ENCODE peak calls at places on chromosomes 1 and 21, in nine cellular contexts. O, A, V, G, H, M, F, U and L are unnamed samples.

GRCh38 chr1:203754455-203754864 is 10.5 kb upstream of the LAX1 start:
- DNase-seq in O (no peak), A (no peak), V (no peak), G (peak; percentile 64), H (no peak), M (no peak), F (peak; percentile 8), U (no peak), L (no peak)

GRCh38 chr1:203556047-203556851 is 62.3 kb downstream of the OPTC start:
- DNase-seq in O (peak; percentile 29), A (no peak), V (peak; percentile 92), G (no peak), H (no peak), M (peak; percentile 69), F (peak; percentile 82), U (no peak), L (no peak)

GRCh38 chr1:198528376-198528775 is 12.1 kb downstream of the ATP6V1G3 start:
- DNase-seq in O (no peak), A (no peak), V (no peak), G (peak; percentile 21), H (no peak), M (no peak), F (no peak), U (no peak), L (no peak)

GRCh38 chr1:3070654-3071506 is 1.9 kb downstream of the PRDM16 start:
- DNase-seq in O (no peak), A (no peak), V (no peak), G (peak; percentile 11), H (no peak), M (no peak), F (peak; percentile 62), U (no peak), L (no peak)

GRCh38 chr1:64476251-64476952 is 6.5 kb downstream of the CACHD1 start:
- DNase-seq in O (no peak), A (no peak), V (peak; percentile 61), G (peak; percentile 89), H (no peak), M (no peak), F (no peak), U (no peak), L (peak; percentile 56)

GRCh38 chr1:185670187-185670627 is 64.0 kb upstream of the HMCN1 start:
- DNase-seq in O (no peak), A (no peak), V (no peak), G (peak; percentile 64), H (no peak), M (no peak), F (peak; percentile 81), U (no peak), L (no peak)

GRCh38 chr21:15617968-15618367 is 111.8 kb upstream of the USP25 start:
- DNase-seq in O (no peak), A (no peak), V (peak; percentile 60), G (peak; percentile 41), H (no peak), M (no peak), F (peak; percentile 46), U (no peak), L (no peak)

GRCh38 chr1:74467786-74468377 is 44.5 kb downstream of the LRRC53 start:
- DNase-seq in O (no peak), A (no peak), V (no peak), G (peak; percentile 36), H (no peak), M (no peak), F (peak; percentile 20), U (no peak), L (no peak)

GRCh38 chr1:215970406-215970805 is 403.3 kb downstream of the KCTD3 start:
- DNase-seq in O (no peak), A (no peak), V (no peak), G (no peak), H (no peak), M (no peak), F (no peak), U (no peak), L (no peak)

GRCh38 chr1:186781731-186782130 is 47.0 kb upstream of the PLA2G4A start:
- DNase-seq in O (no peak), A (no peak), V (no peak), G (no peak), H (no peak), M (no peak), F (no peak), U (no peak), L (no peak)

GRCh38 chr1:7780976-7781375 is 3.1 kb upstream of the PER3 start:
- DNase-seq in O (no peak), A (no peak), V (no peak), G (no peak), H (no peak), M (no peak), F (no peak), U (no peak), L (no peak)

GRCh38 chr21:39030127-39030884 is 152.9 kb downstream of the PSMG1 start:
- DNase-seq in O (no peak), A (no peak), V (no peak), G (no peak), H (no peak), M (no peak), F (peak; percentile 94), U (no peak), L (no peak)

GRCh38 chr1:7293702-7294630 is 477.1 kb upstream of the VAMP3 start:
- DNase-seq in O (no peak), A (no peak), V (no peak), G (no peak), H (no peak), M (no peak), F (no peak), U (no peak), L (no peak)

GRCh38 chr1:183892351-183892793 is 87.5 kb downstream of the RGL1 start:
- DNase-seq in O (no peak), A (no peak), V (no peak), G (peak; percentile 75), H (peak; percentile 53), M (no peak), F (no peak), U (no peak), L (no peak)

GRCh38 chr1:32818804-32819541 is 1.5 kb downstream of the S100PBP start:
- DNase-seq in O (no peak), A (no peak), V (no peak), G (no peak), H (no peak), M (no peak), F (no peak), U (no peak), L (no peak)

GRCh38 chr1:65470766-65471165 is 50.3 kb downstream of the LEPR start:
- DNase-seq in O (no peak), A (no peak), V (no peak), G (no peak), H (no peak), M (no peak), F (no peak), U (no peak), L (peak; percentile 12)

GRCh38 chr1:150152182-150152536 is 2.4 kb downstream of the PLEKHO1 start:
- DNase-seq in O (no peak), A (no peak), V (no peak), G (no peak), H (no peak), M (no peak), F (no peak), U (no peak), L (no peak)

GRCh38 chr1:21220815-21221214 is 44.1 kb upstream of the EIF4G3 start:
- DNase-seq in O (no peak), A (no peak), V (no peak), G (no peak), H (no peak), M (no peak), F (no peak), U (no peak), L (no peak)

GRCh38 chr1:99767996-99768524 is 1.6 kb upstream of the FRRS1 start:
- DNase-seq in O (no peak), A (no peak), V (no peak), G (no peak), H (no peak), M (no peak), F (no peak), U (no peak), L (no peak)

DNA sequence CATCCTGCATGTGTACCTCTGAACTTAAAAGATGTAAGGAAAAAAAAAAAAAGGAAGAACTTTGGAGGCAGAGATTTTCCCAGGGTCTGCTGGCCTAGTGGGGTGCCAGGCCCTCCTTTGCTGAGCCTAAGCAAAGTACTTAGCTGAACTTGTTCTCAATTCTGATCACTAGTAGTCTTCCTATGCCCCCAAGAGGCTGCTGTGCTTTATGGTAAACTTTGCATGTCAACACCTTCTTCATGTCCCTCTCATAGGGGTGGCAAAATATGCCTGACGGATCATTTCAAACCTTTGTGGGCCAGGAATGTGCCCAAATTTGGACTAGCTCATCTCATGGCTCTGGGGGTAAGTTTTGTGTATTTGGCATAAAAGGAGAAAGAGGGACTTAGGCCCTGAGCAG is 1.4 kb upstream of the USP21 start:
- DNase-seq in O (no peak), A (no peak), V (no peak), G (no peak), H (no peak), M (no peak), F (no peak), U (no peak), L (no peak)
- TF ChIP-seq CTCF in O (no peak), A (no peak), V (no peak), G (no peak), H (no peak), M (no peak), F (no peak), U (no peak), L (no peak)

DNA sequence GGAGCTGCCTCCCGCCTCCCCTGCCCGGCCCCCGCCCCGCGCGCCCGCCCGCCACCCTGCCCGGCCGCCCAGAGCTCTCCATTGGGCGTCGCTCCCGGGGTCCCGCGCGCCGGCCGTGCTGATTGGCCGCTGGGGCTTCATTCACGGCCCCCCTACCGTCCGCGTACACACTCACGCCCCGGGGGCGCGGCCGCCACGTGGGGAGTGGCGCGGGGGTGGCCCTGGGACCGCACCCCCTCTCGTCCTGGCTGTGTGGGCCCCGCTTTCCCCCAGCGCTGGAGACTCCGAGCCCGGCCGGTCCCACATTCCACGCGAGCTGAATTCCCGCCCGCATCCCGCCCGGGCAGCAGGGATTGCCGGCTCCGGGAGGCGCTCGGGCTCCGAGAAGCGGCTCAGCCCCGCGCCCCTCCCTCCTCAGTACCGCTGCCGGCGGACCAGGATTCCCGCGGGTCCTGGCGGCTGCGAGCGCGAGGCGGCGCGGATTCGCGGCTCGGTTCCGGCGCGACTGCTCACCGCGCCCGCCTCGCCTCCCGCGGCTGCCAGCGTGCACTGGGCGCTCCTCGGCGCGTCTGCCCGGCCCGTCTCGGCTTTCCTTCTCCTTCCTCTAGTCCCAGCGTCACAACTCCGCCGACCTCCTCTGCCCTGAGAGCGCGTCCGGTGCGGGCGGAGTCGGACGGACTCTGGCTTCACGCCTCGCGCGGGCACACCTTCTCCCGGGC is 450 bp upstream of the POU3F1 start:
- DNase-seq in O (peak; percentile 68), A (peak; percentile 38), V (peak; percentile 13), G (peak; percentile 60), H (peak; percentile 80), M (peak; percentile 91), F (peak; percentile 90), U (no peak), L (no peak)
- H3K4me3 ChIP-seq in O (peak overlapping the region; percentile 88), A (peak overlapping the region; percentile 56), V (peak overlapping the region; percentile 49), G (peak overlapping the region; percentile 65), H (peak overlapping the region; percentile 61), M (peak overlapping the region; percentile 69), F (peak overlapping the region; percentile 71), U (peak overlapping the region; percentile 54), L (peak overlapping the region; percentile 50)

GRCh38 chr1:94236630-94237290 is 624 bp downstream of the ARHGAP29 start:
- DNase-seq in O (no peak), A (no peak), V (no peak), G (peak; percentile 55), H (no peak), M (peak; percentile 19), F (peak; percentile 69), U (no peak), L (no peak)
- TF ChIP-seq CTCF in O (peak; percentile 26), A (no peak), V (peak; percentile 19), G (peak; percentile 35), H (no peak), M (peak; percentile 45), F (no peak), U (no peak), L (peak; percentile 25)

GRCh38 chr1:193730017-193730416 is 543.6 kb upstream of the B3GALT2 start:
- DNase-seq in O (no peak), A (no peak), V (no peak), G (peak; percentile 43), H (no peak), M (no peak), F (no peak), U (no peak), L (no peak)
- H3K4me3 ChIP-seq in O (no peak overlapping the region), A (no peak overlapping the region), V (no peak overlapping the region), G (no peak overlapping the region), H (no peak overlapping the region), M (no peak overlapping the region), F (no peak overlapping the region), U (no peak overlapping the region), L (no peak overlapping the region)